ENCODE peak calls at places on chromosomes 16 and 17, in four cellular contexts. B, I, U and C are unnamed samples.

GRCh38 chr17:8443756-8444155 is 8.1 kb downstream of the NDEL1 start:
- DNase-seq in B (no peak), I (no peak), U (no peak), C (no peak)

GRCh38 chr16:88657371-88657770 is 5.5 kb downstream of the MVD start:
- DNase-seq in B (no peak), I (no peak), U (no peak), C (no peak)

GRCh38 chr17:68498479-68499326 is 13.5 kb upstream of the PRKAR1A start:
- DNase-seq in B (no peak), U (no peak), I (no peak), C (no peak)

GRCh38 chr16:20613471-20613887 is 37.3 kb upstream of the ACSM2B start:
- DNase-seq in U (no peak), I (no peak), B (no peak), C (no peak)

GRCh38 chr16:80683646-80684045 is 120.8 kb downstream of the CDYL2 start:
- DNase-seq in I (no peak), U (no peak), B (no peak), C (no peak)

GRCh38 chr16:57859331-57859730 is 57.0 kb upstream of the KIFC3 start:
- DNase-seq in U (peak; percentile 34), B (peak; percentile 70), I (peak; percentile 77), C (peak; percentile 48)

GRCh38 chr17:33038740-33039139 is 47.1 kb downstream of the SPACA3 start:
- DNase-seq in U (peak; percentile 15), I (peak; percentile 57), B (peak; percentile 70), C (peak; percentile 51)

GRCh38 chr16:53968896-53969295 is 264.9 kb downstream of the FTO start:
- DNase-seq in U (peak; percentile 37), I (no peak), B (no peak), C (no peak)

GRCh38 chr16:59192551-59193199 is 458.6 kb upstream of the GOT2 start:
- DNase-seq in U (peak; percentile 11), B (peak; percentile 7), I (no peak), C (peak; percentile 9)

GRCh38 chr17:39195568-39196160 is 1.8 kb downstream of the CACNB1 start:
- DNase-seq in I (no peak), U (no peak), B (no peak), C (no peak)

GRCh38 chr16:2388875-2389433 is 40.3 kb upstream of the CCNF start:
- DNase-seq in U (peak; percentile 82), I (no peak), B (no peak), C (no peak)

GRCh38 chr16:15548482-15548891 is 94.5 kb downstream of the MARF1 start:
- DNase-seq in I (peak; percentile 31), U (peak; percentile 16), B (no peak), C (no peak)
- TF ChIP-seq BHLHE40 in I (no peak), U (no peak), B (no peak), C (no peak)

GRCh38 chr17:79836952-79837887 is 2.0 kb downstream of the CBX4 start:
- DNase-seq in U (peak; percentile 74), I (peak; percentile 80), B (no peak), C (no peak)

GRCh38 chr17:79833744-79834574 is 5.3 kb downstream of the CBX4 start:
- DNase-seq in B (peak; percentile 43), I (no peak), U (no peak), C (no peak)

GRCh38 chr17:79834575-79835469 is 4.4 kb downstream of the CBX4 start:
- DNase-seq in U (no peak), I (no peak), B (peak; percentile 53), C (peak; percentile 58)

GRCh38 chr17:79835953-79836951 is 3.0 kb downstream of the CBX4 start:
- DNase-seq in U (peak; percentile 19), B (peak; percentile 86), I (no peak), C (no peak)

DNA sequence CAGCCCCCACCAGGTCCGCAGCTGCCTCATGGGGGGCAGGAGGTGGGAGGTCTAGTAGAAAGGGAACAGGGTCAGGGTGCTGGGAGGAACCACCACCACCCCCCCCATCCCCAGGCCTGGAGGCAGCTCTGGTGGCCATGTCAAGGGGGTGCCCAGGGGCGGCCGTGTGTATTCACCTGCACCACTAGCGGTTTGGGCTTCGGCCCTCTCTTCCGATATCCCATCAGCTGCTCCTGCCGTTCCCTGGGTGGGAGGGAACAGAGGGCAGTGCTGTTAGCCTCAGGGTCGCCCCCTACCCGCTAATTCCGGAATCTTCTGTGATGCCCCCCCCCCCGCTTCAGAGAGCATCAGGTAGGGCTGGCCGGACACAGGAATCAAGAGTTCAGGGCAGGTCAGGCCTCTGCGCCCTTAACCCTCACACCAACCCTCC is 3.8 kb downstream of the CBX4 start:
- DNase-seq in B (no peak), U (no peak), I (no peak), C (no peak)
- TF ChIP-seq BHLHE40 in B (no peak), U (no peak), I (no peak), C (no peak)

DNA sequence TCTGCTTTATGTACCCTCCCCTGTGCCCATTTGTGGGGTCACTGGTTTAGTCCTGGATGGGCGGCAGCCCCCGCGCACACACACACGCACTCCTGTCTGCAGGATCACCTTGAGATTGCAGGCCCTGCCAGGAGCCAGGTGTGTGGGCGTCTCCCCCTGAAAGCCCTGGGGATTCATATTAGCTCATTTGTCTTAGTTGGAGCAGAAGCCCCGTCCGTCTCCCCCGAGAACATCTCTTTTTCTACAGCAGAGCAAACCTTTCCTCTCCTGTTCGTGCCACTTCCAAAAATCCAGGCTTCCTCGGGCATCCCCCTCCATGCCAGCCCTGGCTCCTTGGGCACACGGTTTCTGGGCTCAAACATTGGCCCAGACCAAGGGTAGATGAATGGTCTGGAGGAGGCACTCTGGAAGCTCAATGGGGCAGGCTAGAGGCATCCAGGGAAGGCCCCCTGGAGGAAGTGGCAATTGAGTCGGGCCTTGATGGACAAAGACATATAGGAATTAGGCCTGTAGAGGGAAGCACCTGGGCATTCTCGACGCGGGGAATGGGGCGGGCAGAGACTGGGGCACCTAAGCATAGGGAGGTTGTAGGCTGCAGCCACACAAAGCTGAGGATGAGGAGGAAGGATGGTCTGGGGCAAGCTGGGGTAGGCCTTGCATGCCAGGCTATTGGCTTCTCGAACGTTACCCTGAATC is 218.5 kb upstream of the GSE1 start:
- DNase-seq in B (no peak), I (no peak), U (no peak), C (no peak)
- TF ChIP-seq BHLHE40 in B (no peak), I (no peak), U (no peak), C (no peak)

DNA sequence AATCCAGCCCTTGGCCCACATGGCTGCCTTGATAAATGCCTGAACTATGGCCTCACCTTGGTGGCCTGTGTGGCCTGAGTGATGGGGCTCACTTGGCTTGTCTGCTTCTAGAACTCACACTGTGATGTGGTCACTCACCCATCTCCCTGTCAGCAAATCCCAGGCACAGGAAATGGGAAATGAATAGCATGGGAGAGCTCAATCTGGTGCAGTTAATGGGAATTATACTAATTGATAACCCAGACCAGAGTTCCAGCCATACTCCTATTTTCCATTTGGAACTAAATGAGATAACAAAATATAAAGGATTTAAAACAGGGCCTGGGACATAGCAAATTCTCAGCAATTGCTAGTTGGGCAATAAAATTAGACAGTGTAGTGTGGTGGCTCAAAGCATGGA is 153.7 kb downstream of the HS3ST2 start:
- DNase-seq in I (no peak), B (no peak), U (no peak), C (no peak)
- TF ChIP-seq BHLHE40 in I (no peak), B (no peak), U (no peak), C (no peak)

GRCh38 chr17:21283482-21284318 is 811 bp upstream of the MAP2K3 start:
- DNase-seq in B (no peak), U (peak; percentile 73), I (no peak), C (no peak)
- TF ChIP-seq BHLHE40 in B (no peak), U (peak; percentile 55), I (no peak), C (no peak)

GRCh38 chr17:47778184-47778635 is 43.4 kb downstream of the OSBPL7 start:
- DNase-seq in I (no peak), U (no peak), B (no peak), C (no peak)

GRCh38 chr17:47776330-47777197 is 43.5 kb downstream of the TBX21 start:
- DNase-seq in I (peak; percentile 78), B (peak; percentile 66), U (peak; percentile 42), C (peak; percentile 69)

GRCh38 chr17:47775181-47775580 is 42.1 kb downstream of the TBX21 start:
- DNase-seq in I (no peak), U (no peak), B (no peak), C (no peak)
- TF ChIP-seq BHLHE40 in I (no peak), U (no peak), B (no peak), C (no peak)

DNA sequence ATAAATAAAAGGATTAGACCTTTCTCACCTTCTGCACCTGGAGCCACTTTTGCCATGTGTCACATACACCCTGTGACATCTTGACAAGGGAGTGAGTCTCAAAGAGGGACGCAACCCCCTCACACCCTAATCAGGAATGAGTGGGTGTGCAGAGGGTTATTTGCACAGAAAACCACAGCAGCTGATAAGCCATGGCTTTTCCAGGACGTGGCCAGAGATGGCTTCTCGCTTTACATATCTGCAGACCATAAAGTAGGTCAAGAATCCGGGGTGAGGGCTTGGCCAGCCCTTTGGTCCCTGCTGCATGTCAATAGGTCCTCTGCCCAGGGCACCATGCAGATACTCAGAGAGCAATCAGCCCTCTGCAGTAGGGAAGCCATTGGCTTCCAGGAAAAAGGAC is 2.4 kb upstream of the CD300LF start:
- DNase-seq in I (no peak), B (peak; percentile 57), U (no peak), C (no peak)
- TF ChIP-seq BHLHE40 in I (no peak), B (peak; percentile 79), U (no peak), C (no peak)